ENCODE peak calls at places on chromosomes 12 and 14, in five cellular contexts. B is cardiac muscle cell, Q is mucosa of descending colon, W is astrocyte of the cerebellum, R is BJ. N is an unnamed sample.

GRCh38 chr14:104147346-104148125 is 9.1 kb downstream of the KIF26A start:
- DNase-seq in B (no peak), Q (no peak), W (no peak), R (no peak), N (no peak)

GRCh38 chr14:23154876-23155587 is 28.4 kb downstream of the SLC7A8 start:
- DNase-seq in B (peak), Q (peak), W (peak), R (no peak), N (peak)

GRCh38 chr14:20799955-20800544 is 2.6 kb downstream of the RNASE1 start:
- DNase-seq in B (peak), Q (peak), W (no peak), R (no peak), N (no peak)

GRCh38 chr14:74085047-74085637 is 386 bp downstream of the LIN52 start:
- DNase-seq in B (peak), Q (no peak), W (no peak), R (no peak), N (no peak)

GRCh38 chr12:107667464-107667863 is 18.1 kb upstream of the PWP1 start:
- DNase-seq in B (no peak), Q (no peak), W (no peak), R (no peak), N (no peak)

GRCh38 chr14:104725772-104726548 is 1.9 kb downstream of the ADSS1 start:
- DNase-seq in B (no peak), Q (no peak), W (no peak), R (no peak), N (no peak)

GRCh38 chr12:116879509-116880212 is 1.6 kb downstream of the HRK start:
- DNase-seq in B (no peak), Q (peak), W (no peak), R (no peak), N (no peak)

GRCh38 chr12:110249105-110249504 is 31.9 kb upstream of the ATP2A2 start:
- DNase-seq in B (no peak), Q (peak), W (no peak), R (no peak), N (no peak)

GRCh38 chr12:110744697-110745264 is 2.1 kb upstream of the PPP1CC start:
- DNase-seq in B (no peak), Q (peak), W (no peak), R (no peak), N (no peak)

GRCh38 chr12:9124346-9125031 is 8.8 kb upstream of the A2M start:
- DNase-seq in B (no peak), Q (no peak), W (no peak), R (no peak), N (no peak)

GRCh38 chr12:63968685-63969084 is 124.2 kb downstream of the SRGAP1 start:
- DNase-seq in B (no peak), Q (no peak), W (no peak), R (no peak), N (no peak)

GRCh38 chr14:58898655-58899316 is 261.0 kb downstream of the DACT1 start:
- DNase-seq in B (peak), Q (no peak), W (peak), R (peak), N (no peak)

GRCh38 chr14:105549481-105549880 is 23.1 kb downstream of the TMEM121 start:
- DNase-seq in B (no peak), Q (no peak), W (no peak), R (no peak), N (no peak)

GRCh38 chr14:105853089-105853906 is 326.9 kb downstream of the TMEM121 start:
- DNase-seq in B (no peak), Q (no peak), W (no peak), R (no peak), N (no peak)

GRCh38 chr14:22140623-22141022 is 448.4 kb downstream of the DAD1 start:
- DNase-seq in B (no peak), Q (no peak), W (no peak), R (no peak), N (no peak)

GRCh38 chr12:124481772-124482566 is 85.4 kb downstream of the NCOR2 start:
- DNase-seq in B (no peak), Q (no peak), W (no peak), R (no peak), N (no peak)

GRCh38 chr12:98653866-98654493 is 8.9 kb downstream of the APAF1 start:
- DNase-seq in B (peak), Q (peak), W (peak), R (no peak), N (peak)

GRCh38 chr14:99632410-99633035 is 12.4 kb upstream of the HHIPL1 start:
- DNase-seq in B (no peak), Q (no peak), W (no peak), R (no peak), N (no peak)

GRCh38 chr12:124190301-124191023 is 104.4 kb upstream of the RFLNA start:
- DNase-seq in B (no peak), Q (no peak), W (no peak), R (no peak), N (no peak)

GRCh38 chr12:49057888-49058287 is 2.7 kb downstream of the KMT2D start:
- DNase-seq in B (no peak), Q (peak), W (no peak), R (no peak), N (no peak)

GRCh38 chr14:77098470-77099353 is 654 bp downstream of the CIPC start:
- DNase-seq in B (no peak), Q (peak), W (no peak), R (no peak), N (no peak)

GRCh38 chr14:80037349-80037748 is 174.0 kb downstream of the DIO2 start:
- DNase-seq in B (no peak), Q (no peak), W (no peak), R (no peak), N (no peak)

GRCh38 chr12:46483572-46484395 is 111.2 kb upstream of the SLC38A2 start:
- DNase-seq in B (peak), Q (no peak), W (no peak), R (no peak), N (no peak)

GRCh38 chr12:115204957-115205754 is 521.2 kb upstream of the TBX3 start:
- DNase-seq in B (peak), Q (no peak), W (no peak), R (no peak), N (no peak)

DNA sequence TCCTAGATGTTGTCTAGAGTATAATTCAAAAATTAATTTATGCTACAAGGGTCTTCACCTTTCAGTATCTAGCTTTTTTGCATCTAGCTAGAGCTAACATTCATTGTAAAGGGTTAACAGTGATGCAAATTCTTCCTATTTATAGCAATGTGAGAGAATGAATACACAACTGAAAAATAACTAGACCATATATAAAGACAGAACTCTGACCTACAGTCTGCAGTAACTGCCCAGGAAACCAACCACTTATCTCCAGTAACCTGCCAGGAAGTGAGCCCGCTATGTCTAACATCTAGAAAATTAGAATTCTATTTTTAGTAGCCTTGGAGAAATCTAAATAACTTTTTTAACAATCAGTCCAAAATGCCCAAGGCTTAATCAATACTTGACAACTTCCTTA is 1021.9 kb downstream of the LRFN5 start:
- DNase-seq in B (no peak), Q (no peak), W (no peak), R (no peak), N (no peak)
- H3K4me3 ChIP-seq in B (no peak), Q (no peak), W (no peak), R (no peak), N (no peak)

DNA sequence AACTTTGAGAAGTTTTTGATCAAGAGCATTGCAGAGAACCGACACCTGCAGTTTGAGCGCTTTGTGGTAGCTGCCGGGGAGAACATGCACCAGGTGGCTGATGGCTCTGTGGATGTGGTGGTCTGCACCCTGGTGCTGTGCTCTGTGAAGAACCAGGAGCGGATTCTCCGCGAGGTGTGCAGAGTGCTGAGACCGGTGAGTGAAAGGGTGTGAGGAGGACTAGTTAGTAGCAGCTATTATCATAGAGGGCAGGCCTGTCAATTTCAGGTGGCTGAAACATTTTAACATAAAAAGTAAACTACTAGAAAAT is 27.0 kb upstream of the HIGD1C start:
- DNase-seq in B (no peak), Q (peak), W (no peak), R (no peak), N (no peak)
- H3K4me3 ChIP-seq in B (peak), Q (peak), W (peak), R (peak), N (peak)

GRCh38 chr12:52081263-52081733 is 1.8 kb downstream of the SMIM41 start:
- DNase-seq in B (no peak), Q (no peak), W (no peak), R (no peak), N (no peak)

GRCh38 chr12:52083638-52083996 is 4.1 kb downstream of the SMIM41 start:
- DNase-seq in B (no peak), Q (no peak), W (no peak), R (no peak), N (no peak)

GRCh38 chr12:52082988-52083637 is 3.6 kb downstream of the SMIM41 start:
- DNase-seq in B (peak), Q (peak), W (no peak), R (no peak), N (no peak)

GRCh38 chr12:52082026-52082667 is 2.6 kb downstream of the SMIM41 start:
- DNase-seq in B (peak), Q (peak), W (no peak), R (no peak), N (no peak)

DNA sequence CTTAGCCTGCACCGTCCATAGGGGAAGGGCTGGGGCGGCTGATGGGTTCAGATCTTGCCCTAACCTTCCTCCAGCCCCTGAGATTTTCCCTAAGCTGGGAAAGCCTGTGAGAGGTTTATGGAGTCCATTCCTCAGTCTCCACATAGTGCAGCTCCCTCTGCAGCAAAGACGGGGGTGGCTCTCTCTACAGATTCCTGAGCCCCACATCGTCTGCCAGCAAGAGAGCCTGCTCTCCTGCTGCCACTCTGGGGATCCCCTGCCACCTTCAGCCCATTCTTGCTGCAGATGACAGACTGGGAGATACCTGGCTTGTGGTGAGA is 3.1 kb downstream of the SMIM41 start:
- DNase-seq in B (no peak), Q (no peak), W (no peak), R (no peak), N (no peak)
- H3K4me3 ChIP-seq in B (no peak), Q (no peak), W (no peak), R (no peak), N (no peak)

GRCh38 chr12:57616383-57617101 is 5.3 kb downstream of the ARHGEF25 start:
- DNase-seq in B (peak), Q (no peak), W (no peak), R (no peak), N (no peak)

GRCh38 chr12:57614178-57614947 is 3.1 kb downstream of the ARHGEF25 start:
- DNase-seq in B (no peak), Q (no peak), W (no peak), R (no peak), N (no peak)

GRCh38 chr12:57615637-57616036 is 4.4 kb downstream of the ARHGEF25 start:
- DNase-seq in B (no peak), Q (no peak), W (no peak), R (no peak), N (no peak)

GRCh38 chr12:57613427-57614109 is 2.3 kb downstream of the ARHGEF25 start:
- DNase-seq in B (no peak), Q (no peak), W (no peak), R (no peak), N (no peak)

DNA sequence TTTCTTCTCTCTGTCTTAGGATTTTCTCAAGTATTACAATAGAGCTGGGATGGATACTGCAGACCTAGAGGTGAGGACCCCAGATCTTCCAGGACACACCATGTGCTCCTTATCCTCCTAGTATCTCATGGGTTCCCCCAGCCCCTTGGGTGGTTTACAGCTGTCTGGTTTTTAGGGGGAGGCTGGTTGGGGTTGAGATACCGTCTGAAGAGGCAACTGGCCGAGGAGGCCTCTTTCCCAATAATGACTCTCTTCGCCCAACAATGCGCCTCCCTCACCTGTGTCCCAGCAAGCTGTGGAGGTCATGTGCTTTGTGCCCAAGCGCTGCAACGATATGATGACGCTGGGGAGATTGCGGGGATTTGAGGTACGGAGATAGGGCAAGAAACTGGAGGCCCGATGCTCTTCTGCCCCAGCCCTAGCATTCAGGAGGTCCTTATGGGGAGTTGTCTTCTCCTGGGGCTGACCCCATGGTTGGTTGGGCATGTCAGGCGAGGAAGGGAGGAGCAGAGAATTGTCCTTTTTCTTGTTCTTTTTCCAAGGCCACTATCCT is 3.8 kb downstream of the ARHGEF25 start:
- DNase-seq in B (no peak), Q (no peak), W (no peak), R (no peak), N (no peak)
- H3K4me3 ChIP-seq in B (no peak), Q (no peak), W (no peak), R (no peak), N (no peak)

GRCh38 chr14:68384335-68384734 is 408.5 kb downstream of the ZFP36L1 start:
- DNase-seq in B (peak), Q (no peak), W (no peak), R (no peak), N (no peak)

GRCh38 chr14:68386446-68386845 is 406.4 kb downstream of the ZFP36L1 start:
- DNase-seq in B (no peak), Q (no peak), W (no peak), R (no peak), N (no peak)

GRCh38 chr14:68386950-68387779 is 405.7 kb downstream of the ZFP36L1 start:
- DNase-seq in B (peak), Q (no peak), W (peak), R (no peak), N (peak)

GRCh38 chr14:68380304-68380840 is 412.5 kb downstream of the ZFP36L1 start:
- DNase-seq in B (no peak), Q (no peak), W (no peak), R (no peak), N (no peak)

DNA sequence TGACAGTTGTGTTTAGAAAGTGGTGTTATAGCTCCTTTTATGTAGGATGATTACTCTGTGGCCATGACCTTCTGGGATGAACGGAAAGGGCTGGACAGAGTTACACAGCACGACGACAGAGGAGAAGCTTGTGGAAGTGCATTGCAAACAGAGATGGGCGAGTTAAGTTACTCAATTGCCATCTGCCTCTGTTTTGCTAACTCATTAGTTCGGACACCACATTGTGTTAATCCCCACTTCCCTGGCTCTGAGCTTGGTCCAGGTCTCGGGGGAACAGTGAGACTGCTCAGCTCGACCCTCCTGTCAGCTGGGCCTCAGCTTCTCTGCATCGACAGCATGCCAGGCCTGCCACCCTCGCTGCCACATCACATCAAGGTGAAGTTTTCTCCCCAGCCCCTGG is 408.0 kb downstream of the ZFP36L1 start:
- DNase-seq in B (no peak), Q (no peak), W (no peak), R (no peak), N (no peak)
- H3K4me3 ChIP-seq in B (no peak), Q (no peak), W (no peak), R (no peak), N (no peak)